ENCODE peak calls at places on chromosome 17, in five cellular contexts. K is H1, Z is HCT116, O is K562, N is GM12878. T is an unnamed sample.
A peak's percentile ranks its signal among the peaks of the same experiment; 100 is the strongest.

GRCh38 chr17:82437325-82437668 is 13.3 kb downstream of the CYBC1 start:
- DNase-seq in K (no peak), Z (no peak), O (no peak), N (no peak), T (no peak)

GRCh38 chr17:80497726-80498241 is 21.4 kb upstream of the NPTX1 start:
- DNase-seq in K (no peak), Z (no peak), O (no peak), N (no peak), T (no peak)

GRCh38 chr17:44417553-44417952 is 28.1 kb upstream of the ITGA2B start:
- DNase-seq in K (no peak), Z (peak; percentile 29), O (no peak), N (peak; percentile 51), T (peak; percentile 47)

GRCh38 chr17:21425321-21425720 is 49.2 kb downstream of the KCNJ12 start:
- DNase-seq in K (no peak), Z (no peak), O (no peak), N (no peak), T (no peak)

GRCh38 chr17:11144358-11145233 is 96.4 kb upstream of the SHISA6 start:
- DNase-seq in K (peak; percentile 49), Z (no peak), O (peak; percentile 8), N (no peak), T (peak; percentile 63)

GRCh38 chr17:74453665-74454196 is 12.7 kb upstream of the CD300A start:
- DNase-seq in K (peak; percentile 89), Z (no peak), O (peak; percentile 99), N (no peak), T (peak; percentile 98)

GRCh38 chr17:64058547-64059115 is 38.2 kb upstream of the ICAM2 start:
- DNase-seq in K (no peak), Z (no peak), O (no peak), N (no peak), T (no peak)

GRCh38 chr17:1645207-1646171 is at the start of gene SCARF1:
- DNase-seq in K (no peak), Z (no peak), O (no peak), N (no peak), T (no peak)

GRCh38 chr17:59329558-59330313 is 1.7 kb upstream of the YPEL2 start:
- DNase-seq in K (peak; percentile 54), Z (peak; percentile 62), O (peak; percentile 66), N (peak; percentile 43), T (peak; percentile 83)

GRCh38 chr17:72592967-72593325 is 472.1 kb downstream of the SOX9 start:
- DNase-seq in K (no peak), Z (no peak), O (no peak), N (no peak), T (no peak)

GRCh38 chr17:697682-698081 is 17.0 kb downstream of the VPS53 start:
- DNase-seq in K (no peak), Z (no peak), O (no peak), N (no peak), T (no peak)

GRCh38 chr17:69607162-69607834 is 192.8 kb downstream of the MAP2K6 start:
- DNase-seq in K (peak; percentile 70), Z (peak; percentile 57), O (peak; percentile 15), N (peak; percentile 45), T (peak; percentile 85)

GRCh38 chr17:9402590-9403199 is 172.9 kb downstream of the STX8 start:
- DNase-seq in K (peak; percentile 76), Z (peak; percentile 16), O (no peak), N (no peak), T (peak; percentile 27)

GRCh38 chr17:53336281-53336680 is 486.4 kb upstream of the KIF2B start:
- DNase-seq in K (no peak), Z (no peak), O (no peak), N (no peak), T (no peak)

GRCh38 chr17:7685533-7686220 is 1.6 kb downstream of the TP53 start:
- DNase-seq in K (peak; percentile 91), Z (peak; percentile 93), O (peak; percentile 69), N (no peak), T (peak; percentile 91)

GRCh38 chr17:42392664-42393415 is 4.6 kb upstream of the STAT3 start:
- DNase-seq in K (no peak), Z (no peak), O (no peak), N (peak; percentile 62), T (no peak)

GRCh38 chr17:2335726-2336214 is 487 bp downstream of the TSR1 start:
- DNase-seq in K (no peak), Z (no peak), O (peak; percentile 26), N (no peak), T (no peak)

GRCh38 chr17:81241648-81242420 is 2.7 kb downstream of the NDUFAF8 start:
- DNase-seq in K (peak; percentile 97), Z (no peak), O (peak; percentile 75), N (no peak), T (peak; percentile 63)

GRCh38 chr17:42132941-42133340 is 10.3 kb downstream of the HSPB9 start:
- DNase-seq in K (no peak), Z (no peak), O (no peak), N (no peak), T (no peak)

GRCh38 chr17:7101531-7101930 is 13.1 kb downstream of the ASGR2 start:
- DNase-seq in K (no peak), Z (no peak), O (no peak), N (no peak), T (no peak)

GRCh38 chr17:7380321-7380720 is 568 bp upstream of the TNK1 start:
- DNase-seq in K (no peak), Z (no peak), O (no peak), N (no peak), T (no peak)

DNA sequence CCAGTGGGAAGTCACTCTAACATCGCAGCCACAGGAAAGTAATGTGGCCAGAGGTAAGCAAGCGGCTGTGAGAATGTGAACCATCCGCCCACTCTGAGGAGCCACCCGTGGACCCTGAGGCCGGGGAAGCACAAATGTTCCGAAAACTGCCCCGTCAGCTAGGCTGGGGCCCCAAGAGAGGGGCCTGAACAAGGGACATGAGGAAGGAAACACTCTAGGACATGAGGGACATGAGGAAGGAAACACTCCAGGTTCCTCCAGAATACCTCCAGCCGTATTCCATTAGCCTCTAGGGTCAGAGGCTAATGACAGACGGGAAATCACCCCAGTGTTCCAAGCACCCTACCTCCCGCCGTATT is 317 bp downstream of the TEFM start:
- DNase-seq in K (no peak), Z (peak; percentile 36), O (peak; percentile 50), N (no peak), T (peak; percentile 46)
- TF ChIP-seq MAX in K (no peak), Z (no peak), O (no peak), N (no peak), T (no peak)

GRCh38 chr17:77450742-77451270 is 310.0 kb downstream of the SEC14L1 start:
- DNase-seq in K (no peak), Z (no peak), O (no peak), N (no peak), T (no peak)

GRCh38 chr17:77453613-77454559 is 313.1 kb downstream of the SEC14L1 start:
- DNase-seq in K (no peak), Z (no peak), O (peak; percentile 62), N (no peak), T (no peak)

GRCh38 chr17:77449908-77450741 is 309.4 kb downstream of the SEC14L1 start:
- DNase-seq in K (peak; percentile 78), Z (no peak), O (peak; percentile 85), N (no peak), T (peak; percentile 56)

GRCh38 chr17:77451271-77451893 is 310.6 kb downstream of the SEC14L1 start:
- DNase-seq in K (peak; percentile 88), Z (no peak), O (peak; percentile 84), N (no peak), T (no peak)

DNA sequence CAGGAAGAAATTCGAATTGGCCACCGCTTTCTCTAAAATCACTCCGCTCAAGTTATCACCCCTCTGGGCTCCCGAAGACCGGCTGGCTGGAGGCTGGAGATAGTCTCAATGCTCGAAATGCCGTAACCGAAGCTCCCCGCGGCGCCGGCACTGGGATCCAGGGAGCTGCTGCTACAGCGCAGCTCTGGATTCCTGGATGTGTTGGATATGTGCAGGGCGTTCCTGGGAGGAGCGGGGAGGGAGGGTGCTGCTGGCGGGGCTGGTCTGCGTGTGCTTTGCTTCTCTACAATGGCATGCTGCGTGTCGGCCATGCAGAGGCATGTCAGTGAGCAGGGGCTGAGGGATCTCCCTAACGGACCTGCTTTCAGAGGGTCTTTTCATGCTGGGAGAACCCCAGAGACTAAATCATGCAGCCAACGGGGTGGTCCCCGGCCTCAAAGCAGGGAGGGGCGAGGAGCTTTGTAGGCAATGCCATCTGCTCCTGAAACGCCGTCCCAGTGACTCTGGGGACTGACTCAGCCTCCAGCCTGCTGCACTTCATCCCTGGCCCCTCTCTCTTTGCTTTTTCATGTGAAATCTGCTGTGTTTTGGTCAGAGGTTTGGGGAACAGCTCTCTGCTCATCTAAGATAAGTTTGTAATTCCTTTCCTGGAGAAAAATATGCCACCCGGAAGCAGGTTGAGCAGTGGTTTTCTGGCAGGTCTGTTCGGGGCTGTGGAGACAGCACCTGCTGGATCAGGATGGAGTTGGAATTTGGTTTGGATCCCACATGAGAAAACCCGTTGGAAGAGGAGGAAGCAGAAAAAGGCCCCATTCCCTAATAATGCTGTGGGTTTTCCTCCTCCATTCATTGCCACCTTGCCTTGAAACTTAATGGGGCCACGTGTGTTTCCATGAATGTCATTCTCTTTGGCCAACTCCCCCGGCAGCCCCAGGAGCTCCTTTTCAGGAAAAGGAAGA is 311.4 kb downstream of the SEC14L1 start:
- DNase-seq in K (peak; percentile 69), Z (no peak), O (no peak), N (no peak), T (no peak)
- TF ChIP-seq MAX in K (peak; percentile 35), Z (no peak), O (no peak), N (no peak), T (no peak)

GRCh38 chr17:55233840-55234239 is 30.9 kb upstream of the HLF start:
- DNase-seq in K (no peak), Z (no peak), O (no peak), N (no peak), T (no peak)

GRCh38 chr17:55237826-55238196 is 26.9 kb upstream of the HLF start:
- DNase-seq in K (no peak), Z (no peak), O (no peak), N (no peak), T (no peak)

GRCh38 chr17:55238931-55239297 is 25.8 kb upstream of the HLF start:
- DNase-seq in K (no peak), Z (no peak), O (peak; percentile 38), N (no peak), T (no peak)

GRCh38 chr17:55238197-55238930 is 26.4 kb upstream of the HLF start:
- DNase-seq in K (peak; percentile 98), Z (peak; percentile 92), O (peak; percentile 99), N (peak; percentile 59), T (peak; percentile 94)

DNA sequence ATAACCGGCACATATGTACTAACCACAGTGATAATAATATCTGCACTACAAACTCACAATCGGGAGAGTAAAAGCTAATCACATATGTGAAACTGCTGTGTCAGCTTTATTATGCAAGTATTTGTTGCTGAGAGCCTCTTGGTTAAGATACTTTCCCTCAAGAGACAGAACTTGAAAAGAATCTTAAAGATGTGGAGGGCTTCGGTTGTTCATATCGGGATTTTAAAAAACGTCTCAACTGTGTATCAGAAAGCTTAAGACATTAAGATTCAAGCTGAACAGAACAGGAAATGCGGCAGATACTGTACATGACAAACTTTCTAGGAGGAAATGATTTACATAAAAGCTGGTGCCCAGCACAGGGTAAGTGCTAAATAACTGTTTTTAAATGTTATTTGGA is 27.5 kb upstream of the HLF start:
- DNase-seq in K (no peak), Z (no peak), O (no peak), N (no peak), T (no peak)
- TF ChIP-seq MAX in K (no peak), Z (no peak), O (no peak), N (no peak), T (no peak)

DNA sequence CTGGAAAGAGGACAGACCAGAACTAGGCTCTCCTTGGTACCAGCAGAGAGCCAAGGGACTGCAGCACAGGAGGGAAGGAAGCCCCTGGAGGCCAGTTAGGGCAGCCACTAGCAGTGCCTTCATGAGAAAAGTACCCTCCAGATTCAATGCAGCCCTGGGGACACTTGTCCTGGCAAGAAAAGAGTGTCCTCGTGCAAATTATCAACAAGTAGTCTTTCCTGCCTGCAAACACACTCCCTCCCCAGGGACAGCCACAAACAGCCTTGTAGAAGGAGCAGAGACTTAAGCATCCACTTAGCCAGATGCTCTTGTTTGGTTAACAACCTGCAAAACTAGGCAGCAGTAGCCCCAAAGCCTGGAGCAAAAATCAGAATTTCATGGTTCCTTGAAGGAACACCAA is 24.3 kb downstream of the CENPV start:
- DNase-seq in K (no peak), Z (no peak), O (no peak), N (no peak), T (no peak)
- TF ChIP-seq MAX in K (no peak), Z (no peak), O (no peak), N (no peak), T (no peak)